ENCODE peak calls at places on chromosome 17, in seven cellular contexts. E, X, P, A, K, M and I are unnamed samples.

GRCh38 chr17:6435968-6436367 is 1.0 kb upstream of the AIPL1 start:
- DNase-seq in X (peak), P (peak), M (no peak), K (peak), E (peak), A (no peak), I (peak)

GRCh38 chr17:10772425-10773380 is 31.2 kb downstream of the TMEM238L start:
- DNase-seq in A (no peak), K (no peak), E (peak), X (no peak), M (no peak), P (no peak), I (peak)

GRCh38 chr17:50133028-50133768 is 3.2 kb upstream of the SAMD14 start:
- DNase-seq in P (peak), A (no peak), K (no peak), M (no peak), E (no peak), X (no peak), I (no peak)

GRCh38 chr17:45785373-45786193 is 1.5 kb downstream of the CRHR1 start:
- DNase-seq in X (no peak), K (no peak), A (no peak), M (no peak), P (no peak), E (no peak), I (no peak)

GRCh38 chr17:67959510-67959909 is 36.8 kb downstream of the C17orf58 start:
- DNase-seq in X (no peak), E (peak), M (no peak), A (no peak), K (no peak), P (no peak), I (no peak)

GRCh38 chr17:63476494-63476856 is 386 bp upstream of the ACE start:
- DNase-seq in X (no peak), P (no peak), K (no peak), E (no peak), A (no peak), M (no peak), I (peak)

GRCh38 chr17:32931686-32932085 is 3.7 kb downstream of the TMEM98 start:
- DNase-seq in P (no peak), E (no peak), K (no peak), M (no peak), A (no peak), X (no peak), I (no peak)

GRCh38 chr17:10683853-10684252 is 13.5 kb downstream of the SCO1 start:
- DNase-seq in K (no peak), A (no peak), M (no peak), P (peak), E (no peak), X (peak), I (no peak)

GRCh38 chr17:73800893-73801292 is 156.6 kb upstream of the SDK2 start:
- DNase-seq in X (no peak), P (no peak), M (no peak), A (no peak), E (no peak), K (no peak), I (no peak)

GRCh38 chr17:80839401-80839800 is 152.2 kb upstream of the CHMP6 start:
- DNase-seq in M (no peak), A (no peak), P (no peak), E (no peak), K (no peak), X (no peak), I (no peak)

GRCh38 chr17:82400830-82401229 is 17.3 kb upstream of the HEXD start:
- DNase-seq in A (no peak), X (no peak), K (no peak), E (peak), P (peak), M (no peak), I (peak)

GRCh38 chr17:77700165-77700881 is 258.2 kb upstream of the TNRC6C start:
- DNase-seq in M (no peak), E (no peak), K (no peak), P (no peak), A (no peak), X (no peak), I (no peak)

GRCh38 chr17:7015587-7016020 is 3.2 kb downstream of the RNASEK start:
- DNase-seq in P (no peak), E (no peak), A (no peak), K (no peak), X (no peak), M (no peak), I (no peak)

GRCh38 chr17:64004903-64005733 is 7.0 kb downstream of the PRR29 start:
- DNase-seq in A (peak), X (no peak), M (no peak), P (no peak), K (no peak), E (no peak), I (no peak)

GRCh38 chr17:44102845-44103622 is 20.4 kb downstream of the HDAC5 start:
- DNase-seq in K (no peak), M (no peak), P (no peak), E (no peak), A (no peak), X (no peak), I (no peak)

GRCh38 chr17:9330903-9331272 is 244.7 kb downstream of the STX8 start:
- DNase-seq in K (no peak), M (no peak), P (no peak), X (no peak), E (no peak), A (no peak), I (no peak)

GRCh38 chr17:76399175-76400172 is 15.1 kb downstream of the SPHK1 start:
- DNase-seq in A (no peak), K (no peak), M (no peak), E (no peak), X (no peak), P (no peak), I (no peak)

GRCh38 chr17:48994548-48995331 is 2.4 kb upstream of the IGF2BP1 start:
- DNase-seq in X (no peak), A (no peak), M (no peak), E (no peak), P (no peak), K (no peak), I (no peak)

GRCh38 chr17:48012151-48012520 is 25.5 kb downstream of the COPZ2 start:
- DNase-seq in K (no peak), X (no peak), P (peak), E (peak), M (no peak), A (no peak), I (peak)

GRCh38 chr17:17072546-17072945 is 30.3 kb downstream of the MPRIP start:
- DNase-seq in E (no peak), K (no peak), M (no peak), X (no peak), A (no peak), P (no peak), I (no peak)

GRCh38 chr17:4934173-4934979 is 2.3 kb downstream of the GP1BA start:
- DNase-seq in X (no peak), A (no peak), P (peak), M (no peak), E (peak), K (no peak), I (peak)

GRCh38 chr17:66272699-66273390 is 29.6 kb upstream of the PRKCA start:
- DNase-seq in K (no peak), M (peak), A (no peak), E (no peak), X (peak), P (peak), I (no peak)

DNA sequence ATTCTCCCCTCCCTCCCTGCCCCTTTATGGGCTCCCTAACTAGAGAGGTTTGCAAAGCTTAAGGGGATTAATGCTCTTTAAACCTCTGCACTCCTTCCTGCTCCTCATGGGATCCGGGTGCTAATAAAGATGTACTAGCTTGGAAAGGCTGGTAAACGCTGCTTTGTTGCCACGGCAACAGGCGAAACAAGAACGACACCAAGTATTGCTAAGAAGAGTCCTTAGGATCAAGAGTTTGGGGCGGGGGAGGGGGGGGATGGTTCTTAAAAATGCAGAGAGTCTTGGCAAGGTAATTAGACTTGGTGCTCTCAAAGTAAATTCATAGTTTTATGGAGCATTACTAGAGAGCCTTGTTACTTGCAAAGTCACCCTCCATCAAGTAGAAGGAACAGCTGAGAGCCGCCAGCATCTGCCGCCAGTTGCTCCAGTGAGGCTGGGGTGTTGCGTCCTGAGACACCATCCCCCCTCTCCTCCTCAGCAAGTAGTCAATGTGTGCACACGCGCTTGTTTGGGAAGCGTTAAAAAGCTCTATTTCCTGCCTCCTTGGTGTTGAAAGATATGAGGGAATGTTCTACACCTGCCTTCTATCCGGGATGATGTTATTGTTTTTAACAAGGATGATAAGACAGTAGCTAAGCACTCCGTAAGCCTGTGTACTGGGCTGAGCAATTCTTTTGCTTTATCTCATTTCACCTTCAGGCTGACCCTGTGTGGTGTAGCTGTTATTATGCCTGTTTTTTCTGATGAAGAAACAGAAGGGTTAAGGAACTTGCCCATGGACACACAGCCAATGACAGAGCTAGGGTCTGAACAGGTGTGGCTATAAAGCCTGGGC is 190.9 kb downstream of the CCDC182 start:
- DNase-seq in X (no peak), M (no peak), K (no peak), E (peak), A (no peak), P (no peak), I (no peak)
- TF ChIP-seq CTCF in X (no peak), M (no peak), K (no peak), E (no peak), A (no peak), P (no peak), I (no peak)

GRCh38 chr17:20155258-20156195 is 146.4 kb downstream of the SPECC1 start:
- DNase-seq in M (peak), P (peak), E (peak), K (peak), A (no peak), X (peak), I (peak)
- TF ChIP-seq CTCF in M (peak), P (no peak), E (no peak), K (no peak), A (no peak), X (no peak), I (no peak)

DNA sequence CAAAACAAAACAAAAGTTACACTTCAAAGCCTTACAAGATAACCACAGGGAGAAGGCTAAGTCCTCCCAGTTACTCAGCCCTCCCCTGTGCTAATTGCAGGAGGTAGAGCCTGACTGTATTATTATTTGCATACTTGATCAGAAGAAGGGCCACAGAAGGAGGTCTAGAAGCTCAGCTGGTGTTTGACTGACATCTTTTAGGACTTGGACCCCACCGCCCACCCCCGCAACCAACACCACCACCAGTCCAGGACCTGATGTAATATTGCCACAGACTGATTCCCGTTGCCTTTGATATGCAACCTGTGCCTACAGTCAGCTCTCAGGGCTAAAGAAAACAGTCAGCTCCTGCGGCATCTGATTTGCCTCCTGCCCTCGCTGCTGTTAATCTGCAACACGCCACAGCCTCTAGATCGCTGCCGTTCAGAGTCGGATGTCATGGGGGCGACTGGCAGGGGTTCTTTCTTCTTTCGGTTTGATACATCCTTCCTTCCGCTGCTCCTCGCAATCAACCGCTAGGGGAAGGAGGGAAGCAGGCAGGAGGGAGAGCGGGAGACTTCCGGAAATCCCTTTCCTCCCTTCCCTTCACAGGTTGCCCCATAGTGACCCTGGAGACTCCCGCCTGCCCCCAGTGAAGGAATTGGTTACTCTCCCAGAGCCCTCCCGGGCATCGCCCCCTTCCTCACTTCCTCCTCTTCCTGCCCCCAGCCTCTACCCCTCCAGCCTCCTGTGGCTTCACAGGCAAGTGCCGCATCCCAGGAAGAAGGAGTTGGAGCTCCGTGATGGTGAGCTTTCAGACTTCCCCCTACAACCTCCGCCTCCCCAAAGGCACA is 90.5 kb upstream of the SOX9 start:
- DNase-seq in P (peak), E (peak), M (no peak), X (peak), K (peak), A (no peak), I (peak)
- TF ChIP-seq CTCF in P (peak), E (peak), M (peak), X (peak), K (no peak), A (no peak), I (peak)

GRCh38 chr17:61462734-61463067 is 10.5 kb downstream of the TBX4 start:
- DNase-seq in E (no peak), P (no peak), K (no peak), M (no peak), X (no peak), A (no peak), I (no peak)

GRCh38 chr17:61461967-61462733 is 9.9 kb downstream of the TBX4 start:
- DNase-seq in E (no peak), P (no peak), A (no peak), X (no peak), K (no peak), M (no peak), I (no peak)

GRCh38 chr17:61461586-61461966 is 9.4 kb downstream of the TBX4 start:
- DNase-seq in K (no peak), M (no peak), A (no peak), P (no peak), X (no peak), E (no peak), I (no peak)

GRCh38 chr17:61464121-61464905 is 12.1 kb downstream of the TBX4 start:
- DNase-seq in E (no peak), A (no peak), X (no peak), K (no peak), P (no peak), M (no peak), I (no peak)

GRCh38 chr17:61463068-61463980 is 11.1 kb downstream of the TBX4 start:
- DNase-seq in E (no peak), M (no peak), A (no peak), K (no peak), P (no peak), X (no peak), I (no peak)
- TF ChIP-seq CTCF in E (no peak), M (no peak), A (no peak), K (no peak), P (no peak), X (no peak), I (no peak)